ENCODE peak calls at places on chromosomes 3 and 15, in six cellular contexts. G is MM.1S, P is OCI-LY7, F is PC-3, C is hepatocyte, L is GM23338. E is an unnamed sample.
A peak's percentile ranks its signal among the peaks of the same experiment; 100 is the strongest.

GRCh38 chr3:49277357-49277723 is 308 bp upstream of the C3orf62 start:
- DNase-seq in C (no peak), L (no peak), P (no peak), F (no peak), G (no peak), E (no peak)

GRCh38 chr3:37987751-37988179 is 2.8 kb upstream of the VILL start:
- DNase-seq in L (no peak), F (peak; percentile 11), C (peak; percentile 65), G (no peak), P (no peak), E (no peak)

GRCh38 chr3:79011821-79012529 is 755.8 kb downstream of the ROBO1 start:
- DNase-seq in F (no peak), C (no peak), L (no peak), G (no peak), P (no peak), E (no peak)

GRCh38 chr3:112568642-112569041 is 6.8 kb downstream of the SLC35A5 start:
- DNase-seq in G (no peak), P (no peak), L (no peak), C (no peak), F (peak; percentile 42), E (no peak)

GRCh38 chr3:173685471-173685870 is 287.9 kb downstream of the NLGN1 start:
- DNase-seq in P (no peak), F (no peak), L (no peak), C (no peak), G (no peak), E (no peak)

GRCh38 chr3:32392530-32393302 is 1.1 kb downstream of the CMTM7 start:
- DNase-seq in C (peak; percentile 60), P (no peak), L (peak; percentile 38), G (no peak), F (peak; percentile 77), E (no peak)

GRCh38 chr3:85862893-85863455 is 904.2 kb downstream of the CADM2 start:
- DNase-seq in F (no peak), P (no peak), L (peak; percentile 26), G (no peak), C (no peak), E (no peak)

GRCh38 chr3:32437898-32438297 is 46.2 kb downstream of the CMTM7 start:
- DNase-seq in L (no peak), G (no peak), F (no peak), C (no peak), P (peak; percentile 44), E (no peak)

GRCh38 chr15:55320963-55321362 is 1.9 kb downstream of the PIGB start:
- DNase-seq in L (no peak), F (no peak), P (no peak), C (no peak), G (no peak), E (no peak)

GRCh38 chr3:57559526-57559925 is 3.5 kb downstream of the PDE12 start:
- DNase-seq in C (no peak), G (no peak), F (peak; percentile 70), L (no peak), P (no peak), E (no peak)

GRCh38 chr3:113615976-113616375 is 80.5 kb downstream of the USF3 start:
- DNase-seq in P (no peak), C (no peak), F (no peak), G (no peak), L (no peak), E (no peak)

GRCh38 chr3:55624238-55624637 is 137.1 kb upstream of the WNT5A start:
- DNase-seq in F (peak; percentile 85), P (no peak), C (no peak), L (no peak), G (no peak), E (no peak)

GRCh38 chr3:55623786-55624185 is 136.7 kb upstream of the WNT5A start:
- DNase-seq in C (no peak), P (no peak), L (no peak), F (no peak), G (no peak), E (no peak)

GRCh38 chr3:55621648-55622047 is 134.5 kb upstream of the WNT5A start:
- DNase-seq in F (peak; percentile 30), G (no peak), C (no peak), L (no peak), P (no peak), E (no peak)

GRCh38 chr3:55622116-55622515 is 135.0 kb upstream of the WNT5A start:
- DNase-seq in C (no peak), F (peak; percentile 71), G (no peak), L (no peak), P (no peak), E (no peak)

DNA sequence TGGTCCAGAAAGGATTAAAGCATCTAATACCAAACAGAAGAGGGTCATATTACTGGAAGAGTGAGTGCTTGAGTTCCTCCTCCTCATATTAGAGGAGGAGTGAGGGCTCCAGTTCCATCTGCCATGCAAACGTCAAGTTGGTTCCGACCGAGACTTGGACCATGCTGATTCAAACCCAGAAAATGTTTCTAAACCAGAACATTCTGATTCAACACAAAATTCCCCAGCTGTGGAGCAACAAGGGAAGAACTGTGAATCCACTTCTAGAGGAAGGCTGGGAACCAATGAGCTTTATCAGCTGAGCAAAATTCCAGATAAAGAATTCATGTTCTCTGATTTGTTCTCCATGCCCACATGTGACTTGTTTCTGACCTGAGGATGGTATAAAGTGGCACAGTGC is 135.6 kb upstream of the WNT5A start:
- DNase-seq in C (no peak), F (no peak), G (no peak), P (no peak), L (no peak), E (no peak)
- TF ChIP-seq EZH2phosphoT487 in C (no peak), F (no peak), G (no peak), P (no peak), L (no peak), E (no peak)

GRCh38 chr3:185699927-185700326 is 113.8 kb downstream of the SENP2 start:
- DNase-seq in L (no peak), P (no peak), F (no peak), C (no peak), G (no peak), E (no peak)
- H3K4me3 ChIP-seq in L (no peak overlapping the region), P (no peak overlapping the region), F (no peak overlapping the region), C (no peak overlapping the region), G (no peak overlapping the region), E (no peak overlapping the region)

DNA sequence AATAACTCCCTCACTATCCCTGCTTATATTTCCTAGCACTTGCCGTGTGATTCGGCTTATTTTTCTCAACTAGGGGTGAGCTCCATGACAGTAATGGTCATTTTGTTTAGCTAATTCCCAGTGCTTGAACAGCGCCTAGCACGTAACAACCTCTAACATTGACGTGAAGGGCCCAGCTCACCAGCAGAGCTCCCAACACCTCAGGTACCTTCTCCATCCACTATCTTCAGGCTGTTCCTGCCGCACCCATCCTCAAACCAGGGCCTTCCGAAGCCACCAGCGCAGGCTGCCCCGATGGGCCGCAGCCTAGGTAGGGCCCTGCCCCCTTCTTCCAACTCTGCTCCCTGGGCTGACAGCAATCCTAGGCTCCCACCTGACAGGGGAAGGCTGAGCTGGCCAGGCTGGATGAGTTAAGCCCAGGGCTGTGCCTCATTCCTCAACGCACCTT is 751 bp upstream of the RPS17 start:
- DNase-seq in L (peak; percentile 55), G (no peak), F (no peak), P (no peak), C (peak; percentile 56), E (peak; percentile 33)
- TF ChIP-seq EZH2phosphoT487 in L (no peak), G (no peak), F (no peak), P (no peak), C (no peak), E (no peak)

DNA sequence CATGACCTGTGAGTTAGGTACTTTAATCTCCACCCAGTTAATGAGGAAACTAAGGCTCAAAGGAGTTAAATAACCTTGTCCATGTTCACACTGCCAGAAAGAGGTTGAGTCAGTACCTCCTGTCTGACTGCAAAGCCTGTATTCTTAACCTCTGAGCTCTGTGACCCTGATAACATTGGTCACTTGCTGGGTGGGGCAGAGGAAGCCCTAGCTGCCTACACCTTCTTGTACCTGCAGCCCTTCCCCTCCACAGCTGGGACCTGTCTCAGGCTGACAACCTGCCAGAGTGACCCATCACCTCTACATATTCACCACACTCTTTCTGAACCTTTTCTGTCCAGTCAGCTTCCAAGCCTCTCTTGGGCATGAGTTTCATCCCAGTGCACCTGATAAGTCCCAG is 106.1 kb upstream of the HES1 start:
- DNase-seq in P (no peak), L (no peak), G (peak; percentile 50), F (no peak), C (no peak), E (no peak)
- H3K4me3 ChIP-seq in P (no peak overlapping the region), L (no peak overlapping the region), G (no peak overlapping the region), F (no peak overlapping the region), C (no peak overlapping the region), E (no peak overlapping the region)

DNA sequence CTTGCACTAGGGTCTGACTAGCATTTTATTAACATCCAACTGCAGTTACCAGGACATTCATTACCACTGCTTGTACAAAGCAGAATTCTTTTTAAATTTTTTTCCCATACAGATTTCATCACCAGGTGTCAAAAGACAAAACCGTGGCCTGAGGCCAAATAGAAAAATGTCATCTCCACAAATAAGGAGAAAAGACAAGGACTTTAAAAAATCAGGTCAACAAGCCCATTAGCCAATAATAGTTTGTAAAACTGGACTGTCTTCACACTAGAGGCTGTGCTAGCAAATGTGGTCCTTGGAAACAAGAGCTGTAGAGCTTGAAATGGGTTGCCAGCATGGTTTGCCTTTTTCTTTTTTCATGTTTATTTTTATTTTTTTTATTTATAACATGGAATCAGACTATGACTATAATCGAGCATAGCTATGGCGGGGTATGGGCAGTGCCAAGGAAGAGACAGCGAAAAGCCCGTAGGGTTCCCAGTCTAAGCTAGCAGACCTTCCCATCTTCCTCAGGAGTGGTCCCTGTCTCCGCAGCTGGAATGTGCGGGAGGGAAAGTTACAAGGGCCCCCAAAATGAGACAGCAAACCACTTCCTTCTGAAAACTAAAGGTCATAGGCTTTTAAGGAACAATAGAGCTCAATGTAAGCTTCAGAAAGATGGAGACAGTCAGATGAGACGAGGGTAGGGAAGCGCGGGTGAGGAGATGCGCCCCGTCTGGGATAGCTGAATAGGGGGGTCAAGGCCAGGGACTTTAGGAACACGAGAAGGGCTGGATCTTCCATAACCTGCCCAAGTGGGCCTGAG is 1.5 kb downstream of the PTPN9 start:
- DNase-seq in C (no peak), L (peak; percentile 46), G (no peak), P (peak; percentile 28), F (peak; percentile 14), E (no peak)
- TF ChIP-seq EZH2phosphoT487 in C (no peak), L (no peak), G (no peak), P (no peak), F (no peak), E (no peak)

GRCh38 chr3:132222868-132223538 is 94.2 kb upstream of the ACP3 start:
- DNase-seq in C (peak; percentile 21), G (no peak), F (no peak), L (no peak), P (no peak), E (peak; percentile 20)
- H3K4me3 ChIP-seq in C (no peak overlapping the region), G (no peak overlapping the region), F (no peak overlapping the region), L (no peak overlapping the region), P (no peak overlapping the region), E (no peak overlapping the region)

DNA sequence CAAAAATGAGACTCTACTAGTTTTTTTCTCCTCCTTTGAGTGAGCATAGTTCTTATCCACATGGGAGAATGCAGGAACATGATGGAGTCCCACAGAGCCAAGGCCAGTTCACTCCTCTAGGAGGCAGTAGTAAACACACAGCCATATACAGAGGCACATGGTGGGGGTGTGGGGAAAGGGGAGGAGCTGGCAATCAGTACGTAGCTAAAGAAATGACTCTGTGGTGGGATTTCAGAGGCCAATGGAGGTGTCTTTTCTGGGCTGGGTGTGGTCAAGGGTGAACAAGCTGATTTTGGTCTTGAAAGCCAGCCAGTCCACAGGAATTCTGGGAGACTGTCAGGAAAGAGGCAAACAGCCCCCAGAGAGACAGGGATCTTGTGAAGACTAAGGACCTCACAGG is 6.6 kb upstream of the RAB11A start:
- DNase-seq in C (peak; percentile 51), L (peak; percentile 93), G (peak; percentile 51), P (peak; percentile 78), F (peak; percentile 64), E (peak; percentile 79)
- TF ChIP-seq EZH2phosphoT487 in C (no peak), L (no peak), G (no peak), P (no peak), F (no peak), E (no peak)

E was measured in neural progenitor cell.